ENCODE peak calls at places on chromosomes 2 and 18, in five cellular contexts. R is K562, A is A549, D is HepG2, V is GM12878. E is an unnamed sample.

GRCh38 chr2:214713080-214713830 is 96.2 kb downstream of the BARD1 start:
- DNase-seq in R (no peak), A (no peak), D (no peak), V (no peak), E (no peak)

GRCh38 chr2:105989070-105989469 is 205.0 kb downstream of the UXS1 start:
- DNase-seq in R (no peak), A (no peak), D (no peak), V (no peak), E (no peak)

GRCh38 chr2:10325278-10326145 is 22.8 kb downstream of the HPCAL1 start:
- DNase-seq in R (no peak), A (no peak), D (peak; percentile 74), V (no peak), E (no peak)

GRCh38 chr2:206259615-206260426 is 14.6 kb upstream of the ZDBF2 start:
- DNase-seq in R (no peak), A (no peak), D (no peak), V (no peak), E (no peak)

GRCh38 chr2:11598228-11598731 is 64.4 kb downstream of the GREB1 start:
- DNase-seq in R (no peak), A (no peak), D (no peak), V (no peak), E (no peak)

GRCh38 chr2:104871566-104872033 is 17.7 kb downstream of the POU3F3 start:
- DNase-seq in R (no peak), A (no peak), D (no peak), V (no peak), E (no peak)

GRCh38 chr18:51054764-51055163 is 24.8 kb downstream of the SMAD4 start:
- DNase-seq in R (no peak), A (no peak), D (no peak), V (no peak), E (no peak)

GRCh38 chr2:222709191-222709891 is 37.9 kb downstream of the MOGAT1 start:
- DNase-seq in R (peak; percentile 71), A (peak; percentile 65), D (peak; percentile 99), V (no peak), E (no peak)

GRCh38 chr2:200786423-200786822 is 25.3 kb upstream of the BZW1 start:
- DNase-seq in R (no peak), A (no peak), D (peak; percentile 37), V (no peak), E (no peak)

GRCh38 chr2:176642074-176642473 is 372.8 kb downstream of the MTX2 start:
- DNase-seq in R (no peak), A (no peak), D (no peak), V (peak; percentile 23), E (no peak)

DNA sequence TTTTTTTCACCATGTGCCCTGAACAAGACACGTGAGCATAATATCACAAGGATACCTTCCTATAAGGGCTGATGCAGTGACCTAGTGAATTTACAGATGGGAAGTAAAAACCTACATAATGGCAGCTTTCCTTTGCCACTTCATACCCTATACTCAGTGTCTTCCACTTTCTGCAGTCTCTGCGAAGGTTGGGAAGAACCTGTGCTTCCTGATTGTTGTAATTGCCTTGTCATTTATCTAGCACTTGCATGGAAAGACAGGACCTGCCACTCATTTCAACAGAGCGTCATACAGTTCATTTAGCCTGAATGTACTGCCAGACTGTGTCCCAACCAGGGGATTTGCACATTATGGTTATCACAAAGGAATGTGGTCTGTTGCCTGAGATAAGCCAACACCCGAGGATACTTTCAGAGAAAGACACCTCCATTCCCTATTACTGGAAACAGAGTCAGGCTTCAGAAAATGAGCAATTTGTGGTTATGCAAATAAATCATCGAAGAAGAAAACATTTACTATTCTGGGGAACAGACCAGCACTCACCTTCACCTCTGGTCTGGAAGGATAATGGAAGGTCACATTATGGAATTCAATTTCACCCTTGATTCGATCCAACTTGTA is 55.0 kb downstream of the ABCB11 start:
- DNase-seq in R (peak; percentile 70), A (no peak), D (no peak), V (no peak), E (no peak)
- TF ChIP-seq CHD2 in R (no peak), A (no peak), D (no peak), V (no peak), E (no peak)

GRCh38 chr18:23968638-23969037 is 45.9 kb upstream of the TTC39C start:
- DNase-seq in R (no peak), A (no peak), D (no peak), V (no peak), E (no peak)

GRCh38 chr18:23970161-23971153 is 44.1 kb upstream of the TTC39C start:
- DNase-seq in R (no peak), A (no peak), D (no peak), V (peak; percentile 42), E (no peak)

GRCh38 chr18:23969664-23970063 is 44.9 kb upstream of the TTC39C start:
- DNase-seq in R (no peak), A (no peak), D (no peak), V (no peak), E (no peak)

GRCh38 chr18:23971656-23972230 is 42.8 kb upstream of the TTC39C start:
- DNase-seq in R (no peak), A (no peak), D (no peak), V (no peak), E (no peak)

DNA sequence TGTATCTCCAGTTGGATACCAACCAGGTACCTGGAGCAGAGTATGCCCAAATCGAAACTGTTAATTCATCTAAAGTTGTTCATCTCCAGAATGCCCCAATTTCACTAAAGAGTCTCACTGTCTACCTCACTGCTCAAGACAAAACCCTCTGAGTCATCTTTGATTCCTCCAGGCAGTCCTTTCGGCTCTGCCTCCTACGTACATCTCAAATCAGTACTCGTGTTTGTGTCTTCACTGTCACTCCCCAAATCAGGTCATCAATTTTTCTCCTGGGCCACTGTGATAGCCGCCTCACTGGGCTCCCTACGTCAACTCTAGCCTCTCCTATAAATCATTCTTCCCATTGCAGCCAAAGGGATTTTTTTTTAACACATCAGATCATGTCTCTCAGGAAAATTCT is 42.1 kb upstream of the TTC39C start:
- DNase-seq in R (no peak), A (no peak), D (no peak), V (peak; percentile 39), E (no peak)
- TF ChIP-seq SMC3 in R (no peak), A (no peak), D (no peak), V (no peak), E (no peak)

GRCh38 chr2:207984765-207985480 is 40.4 kb downstream of the PLEKHM3 start:
- DNase-seq in R (no peak), A (no peak), D (no peak), V (no peak), E (no peak)
- TF ChIP-seq CHD2 in R (no peak), A (no peak), D (no peak), V (no peak), E (no peak)

GRCh38 chr2:26532301-26533250 is 54.7 kb upstream of the OTOF start:
- DNase-seq in R (no peak), A (no peak), D (no peak), V (no peak), E (no peak)
- TF ChIP-seq SMC3 in R (no peak), A (no peak), D (no peak), V (no peak), E (no peak)

GRCh38 chr2:237144516-237144915 is 58.8 kb downstream of the COPS8 start:
- DNase-seq in R (no peak), A (no peak), D (no peak), V (no peak), E (no peak)

GRCh38 chr2:237150186-237150585 is 64.5 kb downstream of the COPS8 start:
- DNase-seq in R (no peak), A (no peak), D (no peak), V (no peak), E (no peak)

GRCh38 chr2:237148624-237149023 is 62.9 kb downstream of the COPS8 start:
- DNase-seq in R (no peak), A (no peak), D (no peak), V (no peak), E (no peak)

GRCh38 chr2:237149425-237149824 is 63.7 kb downstream of the COPS8 start:
- DNase-seq in R (no peak), A (no peak), D (no peak), V (no peak), E (no peak)

GRCh38 chr2:237147317-237147716 is 61.6 kb downstream of the COPS8 start:
- DNase-seq in R (no peak), A (no peak), D (no peak), V (no peak), E (no peak)
- TF ChIP-seq CHD2 in R (no peak), A (no peak), D (no peak), V (no peak), E (no peak)

GRCh38 chr2:98172150-98172765 is 85.3 kb downstream of the VWA3B start:
- DNase-seq in R (no peak), A (no peak), D (no peak), V (no peak), E (no peak)
- TF ChIP-seq SMC3 in R (no peak), A (no peak), D (no peak), V (no peak), E (no peak)

DNA sequence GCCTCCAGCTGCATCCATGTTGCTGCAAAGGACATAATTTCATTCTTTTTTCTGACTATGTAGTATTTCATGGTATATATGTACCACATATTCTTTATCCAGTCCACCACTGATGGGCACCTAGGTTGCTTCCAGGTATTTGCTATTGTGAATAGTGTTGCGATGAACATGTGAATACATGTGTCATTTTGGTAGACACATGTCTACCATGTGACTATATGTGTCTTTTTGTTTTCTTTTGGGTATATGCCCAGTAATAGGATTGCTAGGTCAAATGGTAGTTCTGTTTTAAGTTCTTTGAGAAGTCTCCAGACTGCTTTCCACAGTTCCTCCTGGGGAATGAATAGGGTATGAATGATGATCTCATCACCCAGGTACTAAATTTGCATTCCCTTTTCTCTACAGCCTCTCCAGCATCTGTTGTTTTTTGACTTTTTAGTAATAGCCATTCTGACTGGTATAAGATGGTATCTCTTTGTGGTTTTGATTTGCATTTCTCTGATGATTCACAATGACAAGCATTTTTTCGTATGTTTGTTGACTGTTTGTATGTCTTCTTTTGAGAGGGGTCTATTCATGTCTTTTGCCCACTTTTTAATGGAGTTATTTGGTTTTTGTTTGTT is 35.6 kb upstream of the FEZ2 start:
- DNase-seq in R (no peak), A (no peak), D (no peak), V (no peak), E (no peak)
- TF ChIP-seq CHD2 in R (no peak), A (no peak), D (no peak), V (no peak), E (no peak)

DNA sequence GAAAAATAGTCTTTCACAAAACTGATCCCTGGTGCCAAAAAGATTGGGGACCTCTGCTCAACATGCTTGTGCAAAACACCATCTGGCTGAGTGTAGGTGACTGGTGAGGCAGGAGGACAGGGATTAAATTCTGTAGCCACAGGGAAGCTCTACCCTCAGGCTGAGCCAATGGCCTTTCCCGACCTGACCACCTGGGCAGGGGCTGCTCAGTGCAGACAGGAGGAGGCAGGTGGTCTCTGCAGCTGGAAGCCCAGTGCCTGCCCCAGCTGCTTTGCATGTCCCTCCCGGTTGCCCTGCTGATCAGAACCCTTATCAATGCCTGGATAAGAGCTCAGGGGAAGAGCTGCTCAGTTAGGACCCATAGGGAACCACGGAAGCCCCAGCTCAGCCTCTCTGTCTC is 235.3 kb downstream of the ANKRD36 start:
- DNase-seq in R (no peak), A (no peak), D (no peak), V (no peak), E (no peak)
- TF ChIP-seq SMC3 in R (no peak), A (no peak), D (no peak), V (no peak), E (no peak)